ENCODE peak calls at places on chromosomes 3 and 15, in six cellular contexts. M is colonic mucosa, A is heart left ventricle, W is ovary, Q is uterus, U is HCT116. F is an unnamed sample.

GRCh38 chr3:113695426-113695817 is 1.0 kb downstream of the USF3 start:
- DNase-seq in M (no peak), A (no peak), W (no peak), Q (no peak), U (no peak), F (no peak)

GRCh38 chr3:140585828-140586227 is 92.0 kb upstream of the TRIM42 start:
- DNase-seq in M (no peak), A (no peak), W (no peak), Q (no peak), U (no peak), F (no peak)

GRCh38 chr3:111831840-111832239 is 27.2 kb upstream of the PHLDB2 start:
- DNase-seq in M (no peak), A (no peak), W (no peak), Q (no peak), U (no peak), F (no peak)

GRCh38 chr3:195260286-195260905 is 10.6 kb downstream of the XXYLT1 start:
- DNase-seq in M (peak; percentile 57), A (peak; percentile 46), W (peak; percentile 55), Q (no peak), U (no peak), F (no peak)

GRCh38 chr3:63351159-63352007 is 73.3 kb downstream of the SYNPR start:
- DNase-seq in M (peak; percentile 35), A (no peak), W (no peak), Q (no peak), U (peak; percentile 47), F (peak; percentile 51)

GRCh38 chr3:109369510-109369909 is 32.2 kb upstream of the DPPA4 start:
- DNase-seq in M (no peak), A (no peak), W (no peak), Q (no peak), U (peak; percentile 6), F (no peak)

GRCh38 chr3:113953677-113954076 is 5.9 kb downstream of the ZDHHC23 start:
- DNase-seq in M (no peak), A (no peak), W (no peak), Q (no peak), U (no peak), F (no peak)

GRCh38 chr3:140809326-140809725 is 131.5 kb downstream of the TRIM42 start:
- DNase-seq in M (no peak), A (no peak), W (no peak), Q (no peak), U (no peak), F (no peak)

GRCh38 chr3:30124435-30125390 is 481.7 kb upstream of the TGFBR2 start:
- DNase-seq in M (no peak), A (peak; percentile 35), W (no peak), Q (no peak), U (no peak), F (no peak)

GRCh38 chr3:13281657-13282527 is 138.2 kb downstream of the NUP210 start:
- DNase-seq in M (peak; percentile 36), A (peak; percentile 77), W (no peak), Q (peak; percentile 27), U (no peak), F (no peak)

GRCh38 chr3:161117646-161118045 is 12.5 kb upstream of the B3GALNT1 start:
- DNase-seq in M (no peak), A (no peak), W (no peak), Q (no peak), U (no peak), F (no peak)

GRCh38 chr15:85035980-85036379 is 54.3 kb downstream of the PDE8A start:
- DNase-seq in M (no peak), A (no peak), W (no peak), Q (no peak), U (no peak), F (no peak)

DNA sequence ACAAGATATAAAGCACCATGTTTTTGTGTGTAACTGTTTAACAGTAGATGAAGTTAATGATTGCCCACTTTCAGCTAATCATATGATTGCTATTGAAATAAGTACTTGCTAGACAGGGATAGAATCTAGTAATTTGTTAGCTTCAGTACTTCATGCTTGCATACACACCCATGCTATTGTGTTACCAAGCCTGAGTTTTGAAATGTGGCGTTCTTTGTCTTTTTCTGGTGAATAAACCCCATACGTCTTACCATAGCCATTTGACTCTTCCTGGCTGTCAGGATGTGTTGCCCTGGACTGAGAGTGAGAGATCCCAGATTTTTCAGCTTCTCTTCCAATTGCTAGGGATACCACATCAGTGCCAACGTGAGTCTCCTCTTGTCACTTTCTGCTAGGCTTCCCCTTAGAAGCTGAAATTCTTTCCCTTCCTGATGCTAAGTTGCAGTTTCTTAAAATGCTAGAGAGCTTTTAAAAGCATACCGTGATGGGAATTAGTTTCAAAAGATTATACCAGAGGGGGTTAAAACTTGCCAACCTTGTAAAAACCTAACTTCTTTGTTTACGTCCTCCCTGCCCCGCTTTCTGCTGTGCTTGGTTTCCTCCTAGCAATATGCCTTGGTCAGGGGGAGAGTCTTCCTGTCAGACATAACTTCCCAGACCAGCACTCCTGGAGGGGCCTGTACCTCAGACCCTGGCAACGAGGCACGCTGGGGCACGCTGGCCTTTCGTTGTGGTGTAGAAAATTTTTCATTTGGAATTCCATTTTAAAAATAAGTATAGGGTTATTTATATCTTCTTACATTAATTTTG is 62.9 kb upstream of the ULK4 start:
- DNase-seq in M (no peak), A (no peak), W (no peak), Q (no peak), U (no peak), F (no peak)
- H3K27ac ChIP-seq in M (peak overlapping the region; percentile 62), A (peak overlapping the region; percentile 91), W (no peak overlapping the region), Q (peak overlapping the region; percentile 94), U (no peak overlapping the region), F (peak overlapping the region; percentile 74)

DNA sequence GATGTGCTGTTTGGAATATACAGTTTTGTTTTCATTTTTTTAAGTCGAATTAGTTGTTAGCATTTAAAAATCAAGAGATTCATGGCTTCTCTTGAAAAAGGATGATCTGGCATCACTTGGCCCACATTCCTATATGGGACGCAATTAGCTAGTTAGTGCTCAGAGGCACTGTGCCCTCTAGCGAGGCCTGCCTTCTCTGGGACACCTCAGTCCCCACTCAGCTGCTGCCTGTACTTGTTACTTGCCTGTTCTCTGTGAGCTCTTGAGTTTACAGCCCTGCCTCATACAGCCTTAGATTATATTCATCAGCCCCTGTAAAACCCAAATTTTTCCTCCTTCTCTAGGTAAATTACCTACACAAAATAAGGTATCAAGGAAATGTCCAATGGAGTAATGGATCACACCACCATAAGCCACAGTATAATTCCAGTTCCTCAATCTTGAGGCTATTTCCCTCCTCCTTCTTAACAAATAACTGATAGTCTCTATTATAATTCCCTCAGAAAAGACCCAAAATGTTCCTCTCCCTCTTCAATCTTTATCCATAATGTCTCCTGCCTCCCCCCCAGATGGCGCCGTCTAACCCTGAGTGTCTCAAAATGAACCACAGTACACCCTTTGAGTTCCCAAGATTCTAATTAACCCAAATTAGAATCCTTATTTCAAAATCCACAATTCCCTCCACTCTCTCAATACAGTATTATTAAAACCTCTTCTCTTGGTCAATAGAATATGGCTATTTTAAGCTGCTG is 2.7 kb downstream of the ZMAT3 start:
- DNase-seq in M (peak; percentile 36), A (no peak), W (no peak), Q (no peak), U (no peak), F (no peak)
- TF ChIP-seq CTCF in M (no peak), A (no peak), W (no peak), Q (no peak), U (peak; percentile 72), F (peak; percentile 72)

DNA sequence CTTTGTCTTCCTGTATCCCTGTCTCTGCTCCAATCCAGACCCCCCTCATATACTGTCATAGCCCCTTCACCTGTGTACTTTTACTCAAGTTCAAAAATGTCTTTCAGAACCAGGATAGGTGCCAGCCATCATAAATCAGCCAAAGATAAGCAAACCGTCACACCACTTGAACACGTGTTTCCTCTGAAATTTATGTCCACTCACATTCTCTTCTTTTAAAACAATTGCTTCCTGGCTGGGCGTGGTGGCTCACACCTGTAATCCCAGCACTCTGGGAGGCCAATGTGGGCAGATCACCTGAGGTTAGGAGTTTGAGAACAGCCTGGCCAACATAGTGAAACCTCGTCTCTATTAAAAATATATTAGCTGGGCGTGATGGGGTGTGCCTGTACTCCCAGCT is 74.1 kb downstream of the IGF2BP2 start:
- DNase-seq in M (peak; percentile 57), A (no peak), W (no peak), Q (no peak), U (no peak), F (no peak)
- H3K27ac ChIP-seq in M (peak overlapping the region; percentile 62), A (no peak overlapping the region), W (no peak overlapping the region), Q (no peak overlapping the region), U (no peak overlapping the region), F (no peak overlapping the region)

GRCh38 chr3:39541917-39542329 is 74.4 kb downstream of the MOBP start:
- DNase-seq in M (no peak), A (no peak), W (no peak), Q (no peak), U (peak; percentile 13), F (no peak)
- TF ChIP-seq CTCF in M (peak; percentile 33), A (no peak), W (no peak), Q (peak; percentile 47), U (peak; percentile 62), F (peak; percentile 62)

GRCh38 chr15:68188647-68189046 is 16.5 kb downstream of the CALML4 start:
- DNase-seq in M (no peak), A (no peak), W (no peak), Q (no peak), U (no peak), F (no peak)

GRCh38 chr15:68186671-68187397 is 18.3 kb downstream of the CALML4 start:
- DNase-seq in M (no peak), A (no peak), W (no peak), Q (no peak), U (no peak), F (no peak)

GRCh38 chr15:68187559-68187958 is 17.6 kb downstream of the CALML4 start:
- DNase-seq in M (peak; percentile 79), A (peak; percentile 67), W (peak; percentile 55), Q (peak; percentile 67), U (no peak), F (no peak)

GRCh38 chr15:68183886-68184285 is 21.2 kb downstream of the CALML4 start:
- DNase-seq in M (no peak), A (no peak), W (no peak), Q (no peak), U (no peak), F (no peak)

DNA sequence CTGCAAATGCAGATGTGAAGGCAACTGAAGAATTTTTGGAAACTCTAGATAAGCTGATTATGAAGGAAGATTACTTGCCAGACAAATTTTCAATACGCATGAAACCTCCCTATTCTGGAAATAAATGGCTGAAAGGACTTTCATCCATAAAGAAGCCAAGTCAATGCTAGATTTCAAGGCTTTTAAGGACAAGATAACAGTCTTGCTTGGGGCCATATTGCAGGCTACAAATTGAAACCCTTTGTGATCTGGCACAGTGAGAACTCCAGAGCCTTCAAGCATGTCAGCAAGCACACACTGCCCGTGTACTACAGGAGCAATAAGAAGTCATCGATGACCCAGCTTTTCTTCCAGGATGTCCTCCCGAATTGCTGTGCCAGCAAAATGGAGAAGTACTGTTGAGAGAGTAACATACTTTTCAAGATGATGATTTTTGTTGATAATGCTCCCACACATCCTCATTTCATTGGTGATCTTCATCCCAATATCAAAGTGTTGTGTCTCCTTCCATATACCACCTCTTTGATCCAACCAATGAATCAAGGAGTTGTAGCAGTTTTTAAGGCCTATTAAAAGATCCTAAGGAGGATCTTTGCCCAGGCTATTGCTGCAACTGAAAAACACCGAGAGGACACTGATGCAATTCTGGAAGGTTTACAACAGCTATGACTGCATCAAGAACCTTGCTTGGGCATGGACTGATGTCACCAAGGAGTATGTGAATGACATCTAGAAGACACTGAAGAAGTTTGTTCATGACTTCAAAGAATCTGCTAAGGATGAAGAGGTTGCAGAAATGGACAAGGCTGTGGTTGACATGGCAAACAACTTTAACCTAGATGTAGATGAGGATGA is 20.3 kb downstream of the CALML4 start:
- DNase-seq in M (no peak), A (no peak), W (no peak), Q (no peak), U (no peak), F (no peak)
- H3K27ac ChIP-seq in M (no peak overlapping the region), A (no peak overlapping the region), W (no peak overlapping the region), Q (no peak overlapping the region), U (no peak overlapping the region), F (no peak overlapping the region)

F was measured in Panc1.